ENCODE peak calls at places on chromosomes 1 and 21, in six cellular contexts. X is Kasumi-1, K is left lung, Z is type B pancreatic cell, S is renal cortical epithelial cell, D is astrocyte of the cerebellum. R is an unnamed sample.
A peak's percentile ranks its signal among the peaks of the same experiment; 100 is the strongest.

GRCh38 chr1:111199881-111200801 is at the start of gene DENND2D:
- DNase-seq in X (peak; percentile 11), K (peak; percentile 86), Z (no peak), S (peak; percentile 47), D (no peak), R (peak; percentile 84)

GRCh38 chr1:182565537-182565936 is 23.5 kb downstream of the RNASEL start:
- DNase-seq in X (no peak), K (no peak), Z (no peak), S (no peak), D (no peak), R (no peak)

GRCh38 chr1:9595156-9595967 is 6.7 kb downstream of the TMEM201 start:
- DNase-seq in X (no peak), K (peak; percentile 52), Z (no peak), S (no peak), D (no peak), R (no peak)

GRCh38 chr1:234780531-234781162 is 170.7 kb upstream of the IRF2BP2 start:
- DNase-seq in X (no peak), K (peak; percentile 85), Z (peak; percentile 84), S (no peak), D (no peak), R (no peak)

GRCh38 chr1:212721388-212722247 is 22.0 kb upstream of the BATF3 start:
- DNase-seq in X (no peak), K (no peak), Z (no peak), S (peak; percentile 91), D (peak; percentile 80), R (no peak)

GRCh38 chr1:26666855-26667254 is 29.0 kb upstream of the ARID1A start:
- DNase-seq in X (no peak), K (no peak), Z (no peak), S (peak; percentile 86), D (no peak), R (no peak)

GRCh38 chr1:61198554-61198953 is 116.2 kb downstream of the NFIA start:
- DNase-seq in X (no peak), K (no peak), Z (no peak), S (no peak), D (no peak), R (no peak)

GRCh38 chr21:38760762-38761155 is 45.0 kb upstream of the ETS2 start:
- DNase-seq in X (no peak), K (no peak), Z (no peak), S (no peak), D (no peak), R (no peak)

GRCh38 chr21:42645211-42646075 is 8.0 kb upstream of the PDE9A start:
- DNase-seq in X (no peak), K (peak; percentile 56), Z (no peak), S (no peak), D (no peak), R (no peak)

GRCh38 chr1:92826792-92827191 is 5.0 kb upstream of the RPL5 start:
- DNase-seq in X (no peak), K (no peak), Z (no peak), S (no peak), D (no peak), R (no peak)

GRCh38 chr1:47591801-47592200 is 154.0 kb downstream of the FOXD2 start:
- DNase-seq in X (no peak), K (no peak), Z (no peak), S (no peak), D (no peak), R (no peak)

GRCh38 chr1:208910161-208910560 is 666.0 kb upstream of the PLXNA2 start:
- DNase-seq in X (no peak), K (no peak), Z (no peak), S (no peak), D (no peak), R (no peak)

GRCh38 chr1:3858231-3858981 is 1.1 kb downstream of the DFFB start:
- DNase-seq in X (peak; percentile 74), K (peak; percentile 78), Z (no peak), S (peak; percentile 29), D (no peak), R (no peak)

GRCh38 chr1:178702141-178702540 is 22.9 kb upstream of the RALGPS2 start:
- DNase-seq in X (no peak), K (no peak), Z (no peak), S (peak; percentile 30), D (no peak), R (peak; percentile 9)

GRCh38 chr1:160972939-160973338 is 18.3 kb upstream of the ITLN2 start:
- DNase-seq in X (no peak), K (no peak), Z (no peak), S (no peak), D (no peak), R (no peak)

GRCh38 chr1:21944261-21945074 is 7.4 kb upstream of the HSPG2 start:
- DNase-seq in X (no peak), K (no peak), Z (no peak), S (no peak), D (no peak), R (no peak)

GRCh38 chr1:171743014-171743870 is 1.4 kb upstream of the VAMP4 start:
- DNase-seq in X (no peak), K (no peak), Z (no peak), S (peak; percentile 87), D (peak; percentile 41), R (no peak)

GRCh38 chr1:159923203-159924024 is 1.9 kb downstream of the TAGLN2 start:
- DNase-seq in X (peak; percentile 39), K (peak; percentile 90), Z (no peak), S (peak; percentile 86), D (peak; percentile 69), R (peak; percentile 61)

GRCh38 chr1:119544165-119544762 is 37.3 kb downstream of the HSD3B1 start:
- DNase-seq in X (no peak), K (no peak), Z (no peak), S (no peak), D (no peak), R (peak; percentile 2)

GRCh38 chr1:212230329-212230728 is 54.9 kb upstream of the PPP2R5A start:
- DNase-seq in X (no peak), K (no peak), Z (no peak), S (no peak), D (no peak), R (no peak)

GRCh38 chr1:36096500-36097412 is 8.1 kb downstream of the ADPRS start:
- DNase-seq in X (peak; percentile 38), K (no peak), Z (no peak), S (no peak), D (no peak), R (no peak)

GRCh38 chr1:33684346-33685122 is 179.3 kb upstream of the HMGB4 start:
- DNase-seq in X (no peak), K (no peak), Z (no peak), S (no peak), D (no peak), R (no peak)

GRCh38 chr1:117572546-117572945 is 33.3 kb upstream of the TENT5C start:
- DNase-seq in X (peak; percentile 28), K (no peak), Z (no peak), S (no peak), D (no peak), R (peak; percentile 30)

GRCh38 chr1:193456883-193457282 is 270.5 kb upstream of the B3GALT2 start:
- DNase-seq in X (no peak), K (no peak), Z (no peak), S (peak; percentile 9), D (no peak), R (no peak)

GRCh38 chr21:8992731-8993174 is 1528.6 kb upstream of the TPTE start:
- DNase-seq in X (no peak), K (peak; percentile 85), Z (no peak), S (peak; percentile 6), D (no peak), R (no peak)

GRCh38 chr1:193614817-193615216 is 428.4 kb upstream of the B3GALT2 start:
- DNase-seq in X (no peak), K (no peak), Z (no peak), S (peak; percentile 94), D (no peak), R (no peak)

GRCh38 chr1:192832492-192832891 is 23.7 kb downstream of the RGS2 start:
- DNase-seq in X (no peak), K (no peak), Z (no peak), S (peak; percentile 19), D (no peak), R (no peak)

GRCh38 chr1:29176567-29176966 is 5.1 kb downstream of the SRSF4 start:
- DNase-seq in X (no peak), K (no peak), Z (peak; percentile 1), S (peak; percentile 39), D (no peak), R (no peak)

GRCh38 chr1:7223334-7224080 is 438.3 kb downstream of the CAMTA1 start:
- DNase-seq in X (no peak), K (no peak), Z (no peak), S (peak; percentile 69), D (peak; percentile 77), R (no peak)

GRCh38 chr1:26225033-26225831 is 8.8 kb upstream of the CEP85 start:
- DNase-seq in X (no peak), K (peak; percentile 92), Z (peak; percentile 77), S (peak; percentile 50), D (no peak), R (no peak)

GRCh38 chr1:28716336-28716735 is 20.4 kb upstream of the YTHDF2 start:
- DNase-seq in X (no peak), K (no peak), Z (no peak), S (no peak), D (no peak), R (no peak)

GRCh38 chr1:11670747-11671146 is 6.7 kb downstream of the FBXO6 start:
- DNase-seq in X (no peak), K (no peak), Z (no peak), S (no peak), D (no peak), R (no peak)

GRCh38 chr1:82154231-82154630 is 353.5 kb downstream of the ADGRL2 start:
- DNase-seq in X (no peak), K (no peak), Z (no peak), S (no peak), D (no peak), R (no peak)

GRCh38 chr1:181117648-181118449 is 29.3 kb downstream of the IER5 start:
- DNase-seq in X (no peak), K (no peak), Z (no peak), S (peak; percentile 90), D (no peak), R (no peak)

GRCh38 chr21:43306911-43307676 is 119.8 kb downstream of the SIK1 start:
- DNase-seq in X (no peak), K (peak; percentile 66), Z (no peak), S (peak; percentile 72), D (no peak), R (no peak)